ENCODE peak calls at places on chromosome 2, in ten cellular contexts. T, W, A, Y, V, K, H, D, P and G are unnamed samples. For H3K36me3 and H3K4me1, the result is how much of the 10 kb centered on the place peaks cover.

GRCh38 chr2:172713365-172713875 is 22.2 kb upstream of the RAPGEF4 start:
- DNase-seq in T (no peak), W (no peak), A (no peak), Y (no peak), V (no peak), K (no peak), H (no peak), D (no peak), P (no peak), G (no peak)

GRCh38 chr2:216519154-216519762 is 20.6 kb downstream of the RPL37A start:
- DNase-seq in T (peak), W (peak), A (peak), Y (no peak), V (peak), K (peak), H (peak), D (peak), P (peak), G (peak)

GRCh38 chr2:134782792-134783191 is 55.6 kb upstream of the ACMSD start:
- DNase-seq in T (no peak), W (peak), A (peak), Y (no peak), V (no peak), K (peak), H (no peak), D (peak), P (no peak), G (no peak)

GRCh38 chr2:31032475-31032874 is 105.8 kb downstream of the GALNT14 start:
- DNase-seq in T (no peak), W (no peak), A (no peak), Y (no peak), V (no peak), K (no peak), H (no peak), D (no peak), P (no peak), G (no peak)

GRCh38 chr2:51628953-51629352 is 597.0 kb upstream of the NRXN1 start:
- DNase-seq in T (no peak), W (no peak), A (no peak), Y (no peak), V (no peak), K (no peak), H (no peak), D (no peak), P (no peak), G (no peak)

GRCh38 chr2:182266909-182267308 is 159.9 kb downstream of the PDE1A start:
- DNase-seq in T (no peak), W (no peak), A (no peak), Y (no peak), V (no peak), K (no peak), H (no peak), D (no peak), P (no peak), G (no peak)

GRCh38 chr2:187527262-187527661 is 27.0 kb downstream of the TFPI start:
- DNase-seq in T (no peak), W (peak), A (no peak), Y (no peak), V (no peak), K (no peak), H (no peak), D (peak), P (no peak), G (no peak)

GRCh38 chr2:238635637-238636036 is 208.9 kb downstream of the ASB1 start:
- DNase-seq in T (no peak), W (no peak), A (no peak), Y (no peak), V (no peak), K (no peak), H (no peak), D (peak), P (no peak), G (no peak)

GRCh38 chr2:229586746-229587705 is 127.3 kb downstream of the DNER start:
- DNase-seq in T (peak), W (peak), A (peak), Y (peak), V (peak), K (peak), H (no peak), D (peak), P (peak), G (peak)

GRCh38 chr2:156947261-156947660 is 310.2 kb upstream of the GALNT5 start:
- DNase-seq in T (no peak), W (peak), A (no peak), Y (no peak), V (no peak), K (no peak), H (no peak), D (no peak), P (no peak), G (no peak)

GRCh38 chr2:239534581-239535412 is 134.0 kb upstream of the HDAC4 start:
- DNase-seq in T (no peak), W (no peak), A (no peak), Y (no peak), V (no peak), K (no peak), H (no peak), D (no peak), P (no peak), G (no peak)

GRCh38 chr2:157125685-157126084 is 131.8 kb upstream of the GALNT5 start:
- DNase-seq in T (no peak), W (no peak), A (no peak), Y (no peak), V (no peak), K (no peak), H (no peak), D (no peak), P (no peak), G (no peak)

GRCh38 chr2:105278654-105279053 is 37.1 kb downstream of the GPR45 start:
- DNase-seq in T (no peak), W (no peak), A (no peak), Y (no peak), V (no peak), K (no peak), H (no peak), D (no peak), P (peak), G (no peak)

DNA sequence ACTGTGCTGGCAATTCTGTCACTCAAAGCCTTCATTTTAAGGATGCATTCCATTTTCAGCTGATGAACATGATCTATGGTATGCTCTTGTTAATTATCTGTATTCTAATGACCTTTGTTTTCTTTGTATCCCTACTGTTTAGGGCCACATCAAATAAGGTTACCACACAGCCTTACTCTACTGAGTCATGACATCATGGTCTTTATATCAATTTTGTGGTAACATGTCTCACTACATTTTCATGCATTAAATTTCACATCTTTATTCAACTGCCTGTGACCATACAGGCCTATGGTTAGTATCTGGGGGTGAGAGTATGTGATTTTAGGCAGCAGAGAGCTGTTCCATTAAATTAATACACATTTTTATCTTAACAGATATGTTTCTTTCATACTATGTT is 18.1 kb downstream of the LRPPRC start:
- DNase-seq in T (no peak), W (peak), A (no peak), Y (no peak), V (no peak), K (no peak), H (no peak), D (no peak), P (no peak), G (no peak)
- H3K36me3 ChIP-seq in T (under half), W (under half), A (half or more), Y (half or more), V (under half), K (half or more), H (under half), D (under half), P (half or more), G (half or more)

GRCh38 chr2:226791487-226792081 is 8.0 kb downstream of the IRS1 start:
- DNase-seq in T (peak), W (peak), A (peak), Y (peak), V (peak), K (peak), H (peak), D (peak), P (peak), G (peak)
- H3K4me1 ChIP-seq in T (under half), W (under half), A (half or more), Y (half or more), V (half or more), K (under half), H (under half), D (under half), P (half or more), G (under half)

GRCh38 chr2:131148426-131148825 is 43.3 kb downstream of the PLEKHB2 start:
- DNase-seq in T (no peak), W (no peak), A (no peak), Y (no peak), V (no peak), K (no peak), H (no peak), D (no peak), P (no peak), G (no peak)
- TF ChIP-seq CTCF in T (no peak), W (no peak), A (peak), Y (peak), V (no peak), K (no peak), H (no peak), D (no peak), P (no peak), G (no peak)

GRCh38 chr2:241672243-241673188 is 14.1 kb downstream of the DTYMK start:
- DNase-seq in T (no peak), W (no peak), A (no peak), Y (no peak), V (no peak), K (no peak), H (no peak), D (no peak), P (no peak), G (no peak)

GRCh38 chr2:241671457-241672240 is 15.0 kb downstream of the DTYMK start:
- DNase-seq in T (no peak), W (no peak), A (no peak), Y (no peak), V (no peak), K (no peak), H (no peak), D (no peak), P (no peak), G (no peak)

GRCh38 chr2:241673189-241673663 is 13.4 kb downstream of the DTYMK start:
- DNase-seq in T (no peak), W (no peak), A (no peak), Y (no peak), V (no peak), K (no peak), H (no peak), D (no peak), P (no peak), G (no peak)

GRCh38 chr2:241675885-241676284 is 10.7 kb downstream of the DTYMK start:
- DNase-seq in T (no peak), W (no peak), A (no peak), Y (no peak), V (no peak), K (no peak), H (no peak), D (no peak), P (peak), G (no peak)

DNA sequence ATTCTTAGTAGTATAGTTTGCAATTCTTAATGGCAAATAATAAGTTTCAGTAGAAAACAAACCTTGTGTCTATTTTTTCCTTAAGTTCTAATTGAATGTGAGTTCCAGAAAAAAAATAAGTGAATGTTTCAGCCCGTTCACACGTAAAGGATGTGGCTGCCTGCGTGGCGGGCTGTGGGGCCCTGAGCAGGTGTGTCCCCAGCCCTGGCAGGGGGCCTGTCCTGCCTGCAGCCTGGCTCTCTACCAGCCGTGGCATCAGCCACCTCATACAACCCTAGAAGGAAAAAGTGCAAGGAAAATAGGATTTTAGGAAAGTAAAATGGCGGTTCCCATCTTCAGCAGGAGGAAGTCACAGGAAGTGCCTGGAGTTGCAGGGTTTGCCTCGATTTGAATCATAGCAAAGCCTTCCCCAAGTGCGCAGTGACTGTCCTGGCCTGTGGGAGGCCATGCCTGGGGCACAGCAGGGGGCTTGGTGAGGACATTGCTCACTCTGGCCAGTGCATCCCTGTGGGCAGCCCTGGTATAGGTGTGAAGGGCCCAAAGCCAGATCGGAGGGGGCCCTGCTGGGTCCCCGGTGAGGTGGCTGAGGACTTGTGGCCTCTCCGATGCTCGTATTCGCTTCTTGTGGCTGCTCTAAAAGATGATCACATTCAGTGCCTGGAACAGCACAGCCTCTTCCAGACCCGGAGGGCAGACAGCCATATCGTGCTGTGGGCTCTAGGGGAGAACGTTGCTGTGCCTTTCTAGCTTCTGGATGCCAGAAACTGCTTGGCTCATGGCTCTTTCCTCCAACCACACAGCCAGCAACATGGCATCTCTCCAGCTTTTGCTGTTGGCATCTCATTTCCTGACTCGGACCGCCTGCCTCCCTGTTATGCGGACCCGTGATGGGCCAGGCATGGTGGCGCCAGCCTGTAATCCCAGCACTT is 12.6 kb downstream of the DTYMK start:
- DNase-seq in T (no peak), W (no peak), A (no peak), Y (no peak), V (no peak), K (no peak), H (no peak), D (no peak), P (peak), G (no peak)
- H3K36me3 ChIP-seq in T (under half), W (half or more), A (half or more), Y (half or more), V (under half), K (under half), H (under half), D (under half), P (under half), G (half or more)

DNA sequence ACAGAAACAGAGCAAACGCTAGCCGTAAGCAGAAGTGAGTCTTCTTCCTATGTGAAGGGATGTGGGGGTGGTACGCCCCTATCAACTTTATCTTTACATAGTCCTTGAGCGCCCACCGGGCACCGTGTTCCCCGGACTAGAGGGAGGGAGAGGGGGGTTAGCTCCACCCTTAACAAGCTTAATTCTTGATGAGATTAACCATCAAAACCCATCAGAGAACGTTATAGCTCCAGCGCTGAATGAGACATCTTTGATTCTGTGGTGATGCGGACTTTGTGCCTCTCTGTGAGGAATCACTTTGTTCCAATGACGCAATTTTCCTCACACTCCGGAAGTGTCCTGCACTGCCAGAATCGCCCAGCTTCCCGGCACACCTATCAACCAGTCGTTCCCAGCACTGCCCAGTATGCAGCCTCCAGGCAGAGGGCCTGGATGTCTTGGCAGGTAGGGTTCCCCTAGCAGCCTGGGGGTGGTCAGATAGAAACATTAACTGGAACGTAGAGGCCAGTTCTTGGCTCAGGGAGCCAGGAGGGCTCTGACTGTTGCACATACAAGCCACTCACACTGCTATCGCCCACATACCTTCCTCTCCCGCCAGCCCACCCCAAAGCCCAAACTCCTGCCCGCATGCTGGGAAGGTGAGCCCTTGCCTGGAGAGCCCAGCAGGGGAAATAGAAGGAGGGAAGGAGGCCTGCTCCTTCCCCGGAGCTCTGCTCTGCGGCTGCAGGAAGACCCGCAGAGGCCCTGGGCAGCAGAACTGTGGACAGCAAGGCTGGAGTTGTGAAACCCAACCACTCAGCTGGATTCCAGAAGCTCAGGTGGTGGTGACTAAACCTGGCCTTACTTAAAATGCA is 1.9 kb upstream of the ODC1 start:
- DNase-seq in T (peak), W (no peak), A (no peak), Y (no peak), V (no peak), K (peak), H (no peak), D (no peak), P (no peak), G (no peak)
- H3K4me1 ChIP-seq in T (half or more), W (under half), A (under half), Y (half or more), V (under half), K (half or more), H (under half), D (under half), P (under half), G (under half)

GRCh38 chr2:4354678-4355077 is 651.3 kb downstream of the DCDC2C start:
- DNase-seq in T (no peak), W (no peak), A (peak), Y (no peak), V (peak), K (no peak), H (no peak), D (no peak), P (peak), G (no peak)
- TF ChIP-seq CTCF in T (no peak), W (no peak), A (peak), Y (peak), V (no peak), K (peak), H (no peak), D (no peak), P (peak), G (no peak)

GRCh38 chr2:234841321-234842015 is 110.3 kb upstream of the SH3BP4 start:
- DNase-seq in T (no peak), W (no peak), A (no peak), Y (no peak), V (no peak), K (no peak), H (no peak), D (no peak), P (no peak), G (no peak)
- H3K36me3 ChIP-seq in T (under half), W (under half), A (under half), Y (under half), V (under half), K (under half), H (under half), D (under half), P (under half), G (under half)